ENCODE peak calls at places on chromosomes 1 and 21, in six cellular contexts. Q is GM12878, O is K562, K is A549, B is endothelial cell of umbilical vein, V is HepG2. D is an unnamed sample.

GRCh38 chr21:15592271-15592860 is 137.4 kb upstream of the USP25 start:
- DNase-seq in O (no peak), V (peak), Q (no peak), K (peak), B (peak), D (peak)

GRCh38 chr1:190551638-190552037 is 74.0 kb upstream of the BRINP3 start:
- DNase-seq in K (no peak), V (no peak), Q (no peak), B (no peak), O (no peak), D (no peak)

GRCh38 chr1:156936721-156937220 is 16.3 kb downstream of the LRRC71 start:
- DNase-seq in V (no peak), B (no peak), K (no peak), O (no peak), Q (no peak), D (no peak)

GRCh38 chr1:235984041-235984820 is 80.7 kb downstream of the NID1 start:
- DNase-seq in K (no peak), B (peak), O (no peak), Q (no peak), V (no peak), D (no peak)

GRCh38 chr1:209876091-209876800 is 48.5 kb downstream of the UTP25 start:
- DNase-seq in Q (no peak), V (no peak), B (no peak), O (no peak), K (no peak), D (no peak)

GRCh38 chr1:160641323-160642280 is 5.2 kb downstream of the SLAMF1 start:
- DNase-seq in O (no peak), B (no peak), Q (no peak), K (no peak), V (no peak), D (peak)

GRCh38 chr1:26838474-26839338 is 12.2 kb downstream of the ZDHHC18 start:
- DNase-seq in O (no peak), V (peak), K (no peak), Q (peak), B (no peak), D (no peak)

GRCh38 chr1:20742671-20743070 is 10.2 kb upstream of the SH2D5 start:
- DNase-seq in Q (no peak), V (no peak), O (no peak), B (no peak), K (no peak), D (no peak)

GRCh38 chr1:26044414-26044813 is 1.5 kb downstream of the SLC30A2 start:
- DNase-seq in V (no peak), B (no peak), K (no peak), O (no peak), Q (no peak), D (no peak)

GRCh38 chr1:111989531-111990025 is at the start of gene KCND3:
- DNase-seq in K (no peak), Q (no peak), O (peak), V (no peak), B (no peak), D (no peak)

GRCh38 chr1:10625554-10625953 is 150.8 kb downstream of the PEX14 start:
- DNase-seq in O (no peak), B (no peak), K (no peak), Q (no peak), V (no peak), D (no peak)

GRCh38 chr1:199512037-199512710 is 515.3 kb upstream of the NR5A2 start:
- DNase-seq in O (no peak), Q (no peak), V (no peak), B (no peak), K (no peak), D (no peak)

GRCh38 chr21:35088235-35088865 is 39.2 kb upstream of the RUNX1 start:
- DNase-seq in B (no peak), O (no peak), V (no peak), Q (no peak), K (no peak), D (no peak)

GRCh38 chr1:205535096-205535495 is 30.6 kb downstream of the CDK18 start:
- DNase-seq in B (no peak), K (no peak), O (no peak), Q (no peak), V (no peak), D (no peak)

GRCh38 chr21:44454747-44455523 is at the start of gene LRRC3:
- DNase-seq in V (peak), Q (peak), O (peak), K (peak), B (peak), D (peak)

GRCh38 chr1:191174298-191174697 is 696.6 kb upstream of the BRINP3 start:
- DNase-seq in Q (peak), K (no peak), B (peak), O (no peak), V (no peak), D (peak)

GRCh38 chr1:161071886-161072371 is 2.2 kb upstream of the ARHGAP30 start:
- DNase-seq in K (peak), V (peak), Q (no peak), B (no peak), O (peak), D (peak)

GRCh38 chr1:10751160-10751559 is 45.3 kb downstream of the CASZ1 start:
- DNase-seq in B (no peak), Q (no peak), V (no peak), K (no peak), O (no peak), D (no peak)

GRCh38 chr1:42266253-42267135 is 68.5 kb downstream of the FOXJ3 start:
- DNase-seq in O (no peak), V (no peak), Q (no peak), B (peak), K (no peak), D (no peak)

GRCh38 chr1:28256197-28256827 is 3.0 kb upstream of the SESN2 start:
- DNase-seq in O (no peak), K (no peak), B (no peak), V (no peak), Q (no peak), D (no peak)

GRCh38 chr1:84012018-84012417 is 13.1 kb upstream of the TTLL7 start:
- DNase-seq in V (no peak), K (no peak), B (no peak), O (no peak), Q (no peak), D (no peak)

GRCh38 chr1:214859647-214860046 is 222.9 kb upstream of the KCNK2 start:
- DNase-seq in V (no peak), B (no peak), K (no peak), O (no peak), Q (no peak), D (no peak)

GRCh38 chr1:186960866-186961265 is 132.1 kb downstream of the PLA2G4A start:
- DNase-seq in O (no peak), V (no peak), Q (no peak), K (no peak), B (no peak), D (peak)

GRCh38 chr1:68551459-68551858 is 54.6 kb upstream of the DEPDC1 start:
- DNase-seq in B (peak), Q (no peak), K (no peak), V (no peak), O (no peak), D (no peak)

GRCh38 chr1:3787347-3787710 is 9.0 kb downstream of the LRRC47 start:
- DNase-seq in B (no peak), O (no peak), Q (no peak), K (no peak), V (no peak), D (no peak)

GRCh38 chr1:56339786-56340465 is 239.4 kb downstream of the PLPP3 start:
- DNase-seq in Q (no peak), K (no peak), O (no peak), V (no peak), B (no peak), D (no peak)

GRCh38 chr21:26845750-26846035 is 484 bp upstream of the ADAMTS1 start:
- DNase-seq in Q (no peak), V (no peak), K (no peak), O (no peak), B (no peak), D (no peak)

GRCh38 chr1:233327938-233328660 is 575 bp downstream of the MAP3K21 start:
- DNase-seq in K (no peak), O (peak), V (no peak), B (peak), Q (no peak), D (peak)

GRCh38 chr1:101037316-101037715 is 11.7 kb upstream of the DPH5 start:
- DNase-seq in K (no peak), V (no peak), Q (no peak), O (no peak), B (no peak), D (no peak)

GRCh38 chr1:8625981-8626898 is 191.2 kb downstream of the RERE start:
- DNase-seq in V (peak), K (no peak), B (no peak), Q (no peak), O (peak), D (peak)

GRCh38 chr1:66262233-66262632 is 271.7 kb upstream of the SGIP1 start:
- DNase-seq in V (no peak), K (peak), Q (no peak), B (no peak), O (no peak), D (no peak)

GRCh38 chr1:171742577-171742922 is 685 bp upstream of the VAMP4 start:
- DNase-seq in Q (no peak), B (no peak), V (no peak), O (peak), K (peak), D (no peak)

DNA sequence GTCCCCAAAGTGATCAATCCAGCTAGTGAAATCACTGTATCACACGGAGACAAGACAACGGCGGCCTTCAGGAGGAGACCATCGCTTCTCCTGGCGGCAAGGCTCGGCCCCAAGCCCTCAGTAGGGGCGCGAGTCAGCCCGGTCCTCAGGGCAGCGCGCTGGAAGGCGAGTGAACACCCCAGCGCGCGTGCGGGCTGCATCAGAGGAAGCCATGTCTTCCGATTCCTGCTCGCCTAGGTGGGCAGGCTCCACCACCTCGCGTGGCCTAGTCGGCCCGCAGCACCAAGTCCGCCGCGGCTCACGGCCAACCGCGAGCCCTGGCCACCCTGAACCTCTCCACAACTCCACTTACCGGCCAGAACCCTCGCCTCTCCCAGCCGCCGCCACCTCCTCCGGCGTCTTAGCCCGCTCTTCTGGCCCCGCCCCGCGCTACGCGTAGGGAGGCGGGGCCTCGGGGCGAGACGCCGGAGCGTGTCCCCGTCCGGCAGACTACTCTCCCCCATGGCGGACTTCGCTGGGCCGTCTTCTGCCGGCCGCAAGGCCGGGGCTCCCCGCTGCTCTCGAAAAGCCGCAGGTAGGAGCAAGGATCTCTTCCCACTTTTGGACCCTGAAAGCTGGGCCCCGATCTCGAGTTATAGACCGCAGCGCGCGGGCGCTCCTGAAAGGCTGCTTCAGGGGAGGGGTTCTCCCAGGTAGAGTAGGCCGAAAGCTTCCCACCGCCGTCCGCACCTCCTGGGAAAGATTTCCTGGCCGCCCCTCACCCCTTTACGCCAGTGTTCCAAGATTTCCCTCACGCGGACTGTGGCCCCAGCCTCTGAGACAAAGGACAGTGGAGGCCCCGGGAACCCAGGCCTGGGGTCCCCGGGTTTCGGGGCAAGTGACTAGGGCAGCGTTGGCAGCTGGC is at the start of the genes GLMN and RPAP2:
- DNase-seq in Q (peak), V (peak), K (peak), B (peak), O (peak), D (peak)
- TF ChIP-seq POLR2A in Q (peak), V (peak), K (peak), B (peak), O (peak), D (peak)

DNA sequence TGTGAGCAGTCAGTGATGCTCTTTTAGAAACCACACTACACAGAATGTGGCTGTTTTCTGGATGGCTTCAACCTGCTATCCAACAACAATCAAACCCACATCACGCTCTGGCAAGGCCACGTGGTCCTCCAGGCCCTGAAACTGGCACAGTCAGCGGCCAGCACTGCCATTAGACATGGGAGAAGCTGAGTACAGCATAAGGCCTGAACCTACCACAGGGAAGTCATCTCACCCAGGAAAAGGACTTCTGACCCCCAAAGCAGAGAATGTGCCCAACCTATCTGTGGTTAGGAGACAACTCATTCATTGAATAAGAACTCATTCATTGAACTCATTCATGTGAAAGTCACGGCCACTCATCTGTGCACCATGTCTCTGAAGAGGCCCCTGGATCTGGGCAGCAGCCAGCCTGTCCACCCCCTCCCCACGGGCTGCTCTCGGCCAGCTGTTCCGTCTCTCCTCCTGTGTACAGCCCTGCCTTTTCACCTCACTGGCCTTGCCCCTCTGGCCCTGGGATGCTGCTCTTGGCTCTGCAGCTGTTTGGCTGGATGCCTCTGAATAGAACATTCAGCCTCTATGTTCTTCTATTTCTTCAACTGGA is 41.1 kb downstream of the C1orf198 start:
- DNase-seq in V (peak), K (no peak), Q (no peak), O (no peak), B (no peak), D (no peak)
- TF ChIP-seq MYC in V (no peak), K (no peak), Q (no peak), O (no peak), B (no peak), D (no peak)

GRCh38 chr1:65059930-65060538 is 88.0 kb upstream of the AK4 start:
- DNase-seq in K (peak), V (peak), O (peak), Q (no peak), B (peak), D (peak)
- TF ChIP-seq CTCF in K (peak), V (peak), O (peak), Q (peak), B (peak), D (no peak)

GRCh38 chr1:2528016-2528415 is 1.6 kb upstream of the PANK4 start:
- DNase-seq in O (no peak), K (no peak), Q (no peak), V (no peak), B (no peak), D (no peak)

GRCh38 chr1:2525524-2525895 is 886 bp downstream of the PANK4 start:
- DNase-seq in Q (no peak), K (no peak), V (no peak), O (peak), B (no peak), D (peak)

GRCh38 chr1:2527553-2527860 is 1.1 kb upstream of the PANK4 start:
- DNase-seq in O (no peak), K (no peak), V (no peak), Q (no peak), B (no peak), D (no peak)

GRCh38 chr1:2526824-2527552 is 592 bp upstream of the PANK4 start:
- DNase-seq in K (no peak), O (no peak), V (no peak), Q (peak), B (no peak), D (peak)

GRCh38 chr1:2525896-2526823 is at the start of gene PANK4:
- DNase-seq in Q (no peak), B (peak), V (peak), K (peak), O (peak), D (peak)
- TF ChIP-seq POLR2A in Q (peak), B (peak), V (peak), K (peak), O (peak), D (peak)